ENCODE peak calls at places on chromosome 16, in seven cellular contexts. X is cardiac muscle cell, J is PC-9, Q is Calu3, L is AG09319, B is B cell, W is transverse colon. V is an unnamed sample.

GRCh38 chr16:67865318-67865717 is 7.5 kb upstream of the EDC4 start:
- DNase-seq in X (peak), J (no peak), Q (peak), L (no peak), B (no peak), W (peak), V (no peak)

GRCh38 chr16:80666378-80667257 is 125.8 kb downstream of the DYNLRB2 start:
- DNase-seq in X (no peak), J (no peak), Q (no peak), L (no peak), B (no peak), W (no peak), V (no peak)

GRCh38 chr16:83532634-83533033 is 275.1 kb upstream of the HSBP1 start:
- DNase-seq in X (no peak), J (no peak), Q (no peak), L (no peak), B (no peak), W (no peak), V (no peak)

GRCh38 chr16:46555981-46556380 is 65.2 kb downstream of the SHCBP1 start:
- DNase-seq in X (no peak), J (no peak), Q (no peak), L (no peak), B (no peak), W (no peak), V (no peak)

GRCh38 chr16:52074133-52074532 is 472.8 kb downstream of the TOX3 start:
- DNase-seq in X (no peak), J (no peak), Q (no peak), L (no peak), B (no peak), W (no peak), V (no peak)

GRCh38 chr16:28291651-28292626 is at the start of gene SBK1:
- DNase-seq in X (peak), J (peak), Q (peak), L (no peak), B (peak), W (peak), V (peak)

GRCh38 chr16:86809458-86809955 is 231.2 kb downstream of the FOXL1 start:
- DNase-seq in X (peak), J (no peak), Q (peak), L (peak), B (no peak), W (no peak), V (no peak)

GRCh38 chr16:73015612-73016487 is 32.1 kb downstream of the ZFHX3 start:
- DNase-seq in X (no peak), J (peak), Q (peak), L (no peak), B (no peak), W (peak), V (no peak)

GRCh38 chr16:85395207-85395912 is 217.8 kb upstream of the GSE1 start:
- DNase-seq in X (peak), J (peak), Q (peak), L (peak), B (no peak), W (peak), V (peak)

GRCh38 chr16:26802440-26802839 is 264.3 kb upstream of the C16orf82 start:
- DNase-seq in X (no peak), J (no peak), Q (no peak), L (no peak), B (no peak), W (no peak), V (no peak)

GRCh38 chr16:70523013-70523620 is at the start of gene COG4:
- DNase-seq in X (peak), J (peak), Q (peak), L (peak), B (peak), W (peak), V (peak)

DNA sequence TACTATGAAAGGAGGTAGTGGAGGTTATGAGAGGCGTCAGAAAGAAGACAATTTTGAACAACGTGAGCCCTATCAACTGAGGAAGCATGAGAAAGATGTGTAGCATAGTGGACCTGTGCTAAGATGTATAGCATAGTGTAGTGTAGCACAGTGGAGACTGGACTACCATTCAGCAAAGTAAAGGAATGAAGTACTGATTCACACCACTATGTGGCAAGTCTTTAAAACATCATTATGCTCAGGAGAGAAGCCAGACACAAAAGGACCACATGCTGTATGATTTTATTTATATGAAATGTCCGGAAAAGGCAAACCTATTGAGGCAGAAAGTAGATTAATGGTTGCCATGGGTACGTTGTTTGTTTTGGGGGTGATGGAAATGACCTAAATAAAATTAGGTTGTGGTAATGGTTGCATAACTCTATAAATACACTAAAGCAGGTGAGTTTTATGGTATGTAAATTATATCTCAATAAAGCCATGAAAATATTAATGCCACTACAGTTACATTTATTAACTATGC is 20.4 kb upstream of the XYLT1 start:
- DNase-seq in X (no peak), J (no peak), Q (no peak), L (no peak), B (no peak), W (no peak), V (no peak)
- TF ChIP-seq CTCF in X (no peak), J (no peak), Q (no peak), L (no peak), B (no peak), W (no peak), V (no peak)

GRCh38 chr16:49514391-49514980 is 140.9 kb downstream of the C16orf78 start:
- DNase-seq in X (no peak), J (no peak), Q (no peak), L (no peak), B (no peak), W (no peak), V (no peak)

GRCh38 chr16:49515016-49515415 is 141.4 kb downstream of the C16orf78 start:
- DNase-seq in X (no peak), J (no peak), Q (no peak), L (no peak), B (no peak), W (no peak), V (no peak)

GRCh38 chr16:49510676-49511305 is 137.2 kb downstream of the C16orf78 start:
- DNase-seq in X (no peak), J (no peak), Q (no peak), L (no peak), B (no peak), W (no peak), V (no peak)

GRCh38 chr16:49515861-49516260 is 142.3 kb downstream of the C16orf78 start:
- DNase-seq in X (no peak), J (no peak), Q (no peak), L (no peak), B (no peak), W (no peak), V (no peak)

GRCh38 chr16:49513040-49513439 is 139.4 kb downstream of the C16orf78 start:
- DNase-seq in X (no peak), J (no peak), Q (peak), L (no peak), B (no peak), W (no peak), V (no peak)
- TF ChIP-seq CTCF in X (no peak), J (no peak), Q (no peak), L (no peak), B (no peak), W (no peak), V (no peak)

GRCh38 chr16:19167710-19168172 is 299 bp upstream of the SYT17 start:
- DNase-seq in X (peak), J (peak), Q (peak), L (no peak), B (peak), W (peak), V (peak)
- TF ChIP-seq CTCF in X (peak), J (peak), Q (peak), L (peak), B (peak), W (peak), V (peak)

GRCh38 chr16:25707982-25708583 is 16.3 kb downstream of the HS3ST4 start:
- DNase-seq in X (peak), J (no peak), Q (peak), L (no peak), B (no peak), W (peak), V (peak)
- TF ChIP-seq CTCF in X (no peak), J (peak), Q (no peak), L (peak), B (no peak), W (peak), V (peak)

V was measured in glutamatergic neuron.